ENCODE peak calls at places on chromosomes 1 and 21, in six cellular contexts. T is heart right ventricle, Z is GM12878, O is pancreas, M is psoas muscle, R is spleen. P is an unnamed sample. For H3K4me1, the result is how much of the 10 kb centered on the place peaks cover.

GRCh38 chr1:2391034-2391384 is 345 bp downstream of the MORN1 start:
- DNase-seq in M (peak), T (no peak), O (peak), R (no peak), Z (no peak), P (no peak)

GRCh38 chr1:58809327-58810040 is 25.6 kb upstream of the JUN start:
- DNase-seq in M (no peak), R (no peak), O (no peak), T (no peak), Z (no peak), P (no peak)

GRCh38 chr1:5297199-5297877 is 642.9 kb downstream of the AJAP1 start:
- DNase-seq in M (peak), Z (no peak), R (no peak), O (no peak), T (peak), P (no peak)

GRCh38 chr1:5832916-5833895 is 159.0 kb downstream of the NPHP4 start:
- DNase-seq in M (no peak), T (no peak), R (no peak), O (no peak), Z (no peak), P (no peak)

GRCh38 chr1:103266036-103266435 is 157.7 kb upstream of the COL11A1 start:
- DNase-seq in Z (no peak), T (no peak), O (no peak), R (no peak), M (no peak), P (no peak)

GRCh38 chr1:150554086-150554452 is 4.9 kb downstream of the ADAMTSL4 start:
- DNase-seq in T (no peak), R (no peak), M (no peak), O (no peak), Z (no peak), P (peak)

GRCh38 chr1:30750751-30751291 is 6.8 kb downstream of the LAPTM5 start:
- DNase-seq in M (no peak), T (no peak), O (no peak), Z (no peak), R (peak), P (no peak)

GRCh38 chr1:161427733-161428516 is 60.2 kb upstream of the CFAP126 start:
- DNase-seq in M (no peak), Z (peak), R (no peak), O (no peak), T (no peak), P (no peak)

GRCh38 chr1:206547104-206547503 is 39.8 kb downstream of the RASSF5 start:
- DNase-seq in O (peak), Z (no peak), R (peak), M (no peak), T (no peak), P (no peak)

GRCh38 chr1:209697082-209697481 is 7.6 kb upstream of the HSD11B1 start:
- DNase-seq in R (no peak), O (no peak), M (no peak), T (no peak), Z (no peak), P (no peak)

GRCh38 chr1:230176871-230177411 is 109.9 kb downstream of the GALNT2 start:
- DNase-seq in T (peak), R (no peak), O (peak), Z (no peak), M (peak), P (peak)

GRCh38 chr21:44656868-44657267 is 864 bp upstream of the KRTAP12-3 start:
- DNase-seq in Z (no peak), M (no peak), R (no peak), O (no peak), T (no peak), P (no peak)

GRCh38 chr1:3066250-3066711 is 2.7 kb upstream of the PRDM16 start:
- DNase-seq in T (peak), O (peak), Z (no peak), R (peak), M (peak), P (peak)

GRCh38 chr21:30083120-30083945 is 83.3 kb downstream of the CLDN17 start:
- DNase-seq in R (no peak), M (no peak), T (no peak), Z (no peak), O (no peak), P (no peak)

GRCh38 chr1:246176126-246177024 is 330.7 kb downstream of the SMYD3 start:
- DNase-seq in Z (no peak), M (no peak), R (no peak), T (no peak), O (no peak), P (no peak)

GRCh38 chr1:72281144-72281543 is 1.2 kb downstream of the NEGR1 start:
- DNase-seq in Z (no peak), T (no peak), M (no peak), R (no peak), O (no peak), P (no peak)

GRCh38 chr1:188062456-188062855 is 1233.7 kb downstream of the PLA2G4A start:
- DNase-seq in R (no peak), O (no peak), M (no peak), T (no peak), Z (no peak), P (no peak)

GRCh38 chr1:75542818-75543570 is 67.9 kb downstream of the SLC44A5 start:
- DNase-seq in M (no peak), Z (no peak), T (no peak), R (no peak), O (no peak), P (no peak)

GRCh38 chr1:53508991-53509663 is 49.9 kb downstream of the DMRTB1 start:
- DNase-seq in O (no peak), R (no peak), Z (no peak), M (no peak), T (no peak), P (no peak)

GRCh38 chr21:34545079-34545884 is 33.3 kb upstream of the KCNE1 start:
- DNase-seq in M (no peak), R (no peak), T (no peak), O (no peak), Z (peak), P (no peak)

GRCh38 chr21:45923146-45923545 is 58.4 kb upstream of the COL6A1 start:
- DNase-seq in R (peak), M (peak), T (peak), O (peak), Z (no peak), P (peak)

DNA sequence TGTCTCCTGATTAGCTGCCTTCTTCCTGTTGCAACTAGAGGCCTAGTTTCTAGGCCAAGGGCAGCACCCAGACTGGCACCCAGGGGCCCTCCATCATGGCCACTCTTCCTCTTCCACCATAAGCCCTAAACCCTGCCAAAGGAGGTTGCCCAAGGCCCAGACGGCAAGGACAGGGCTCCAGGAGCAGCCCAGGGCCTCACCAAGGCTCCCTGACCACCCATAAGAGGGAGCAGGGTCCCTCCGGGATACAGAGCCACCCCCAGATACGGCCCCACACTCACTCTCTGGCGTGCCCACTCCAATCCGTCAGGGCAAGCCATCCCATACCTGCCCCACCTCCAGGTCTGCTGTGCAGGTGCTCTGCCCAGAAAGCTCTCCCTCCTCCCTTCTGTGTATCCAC is 79.9 kb downstream of the ITPKB start:
- DNase-seq in O (no peak), R (peak), M (peak), T (no peak), Z (no peak), P (peak)
- H3K4me1 ChIP-seq in O (under half), R (under half), M (half or more), T (half or more), Z (half or more), P (under half)

DNA sequence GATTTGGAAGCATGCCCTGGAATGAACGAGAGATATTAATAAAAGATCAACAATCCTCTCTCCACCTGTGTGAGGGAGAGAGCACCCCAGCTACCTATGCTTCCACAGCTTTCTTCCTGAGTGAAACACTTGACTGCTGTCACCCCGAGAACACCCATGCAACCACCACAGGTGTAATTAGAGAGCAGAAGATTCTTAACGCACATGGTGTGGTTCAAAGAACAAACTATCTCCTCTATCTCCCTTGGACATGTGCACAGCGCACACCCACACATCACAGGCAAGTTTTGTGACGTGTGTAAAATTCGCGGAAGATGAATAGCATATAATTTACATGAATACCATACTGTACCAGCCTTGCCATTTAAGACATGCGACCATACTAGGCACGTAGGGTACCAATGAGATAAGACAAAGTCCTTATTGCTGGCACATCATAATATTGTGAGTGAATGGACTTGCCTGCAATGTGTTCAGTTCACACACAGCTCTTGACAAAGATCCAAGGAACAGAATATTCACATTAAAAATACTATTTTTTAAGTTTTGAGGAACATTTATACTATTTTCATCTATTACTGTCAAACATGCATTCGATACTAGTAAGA is 11.6 kb downstream of the ERRFI1 start:
- DNase-seq in R (no peak), O (no peak), M (no peak), T (no peak), Z (no peak), P (no peak)
- H3K4me1 ChIP-seq in R (under half), O (under half), M (half or more), T (under half), Z (under half), P (under half)

DNA sequence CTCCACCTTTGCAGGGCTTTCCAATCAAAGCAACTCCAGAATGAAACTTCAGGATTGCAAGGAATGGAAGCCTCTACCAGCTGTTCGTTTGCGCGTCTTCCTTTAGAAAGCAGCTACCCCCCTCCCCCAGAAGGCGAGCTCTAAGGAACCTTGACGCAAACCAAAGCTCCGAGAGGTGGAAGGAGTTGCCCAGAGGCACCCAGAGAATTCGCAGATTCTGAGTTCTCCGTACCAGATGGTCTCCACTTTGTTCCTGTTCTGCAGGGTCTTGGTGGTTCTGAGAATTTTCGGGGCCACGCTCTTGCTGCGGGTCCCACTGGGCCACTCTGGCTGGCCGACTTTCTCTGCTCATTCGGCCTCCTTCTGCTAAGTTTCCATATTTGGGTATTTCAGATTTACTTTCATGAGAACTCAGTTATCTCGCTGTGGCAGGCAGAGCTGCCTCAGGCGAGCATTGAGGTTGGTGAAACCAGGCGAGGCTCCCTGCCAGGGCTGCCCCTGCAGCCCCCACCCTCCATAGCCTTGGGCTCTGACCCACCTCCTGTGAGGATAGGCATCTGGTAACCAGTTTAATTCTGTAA is 798 bp downstream of the TRAF5 start:
- DNase-seq in Z (no peak), M (no peak), R (peak), T (no peak), O (peak), P (no peak)
- H3K4me1 ChIP-seq in Z (under half), M (under half), R (half or more), T (under half), O (under half), P (under half)

DNA sequence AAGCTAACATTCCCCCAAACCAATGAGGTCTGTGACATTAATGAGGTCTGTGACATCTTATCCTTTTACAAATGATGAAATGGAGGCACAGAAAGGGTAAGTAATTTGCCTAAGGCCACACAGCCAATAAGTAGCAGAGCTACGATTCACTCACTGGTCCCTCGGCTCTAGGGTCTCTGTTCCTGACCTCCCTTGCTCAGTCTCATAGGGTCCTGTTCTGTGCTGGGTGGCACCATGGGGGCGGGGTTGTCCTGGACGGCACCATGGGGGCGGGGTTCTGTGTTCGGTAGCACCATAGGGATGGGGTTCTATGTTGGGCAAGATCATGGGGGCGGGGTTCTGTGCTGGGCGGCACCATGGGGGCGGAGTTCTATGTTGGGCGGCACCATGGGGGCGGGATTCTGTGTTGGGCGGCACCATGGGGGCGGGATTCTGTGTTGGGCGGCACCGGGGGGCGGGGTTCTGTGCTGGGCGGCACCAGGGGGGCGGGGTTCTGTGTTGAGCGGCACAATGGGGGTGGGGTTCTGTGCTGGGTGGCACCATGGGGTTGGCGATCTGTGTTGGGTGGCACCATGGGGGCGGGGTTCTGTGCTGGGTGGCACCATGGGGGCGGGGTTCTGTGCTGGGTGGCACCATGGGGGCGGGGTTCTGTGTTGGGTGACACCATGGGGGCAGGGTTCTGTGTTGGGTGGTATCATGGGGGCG is 55.6 kb downstream of the CLSTN1 start:
- DNase-seq in T (no peak), O (no peak), M (no peak), R (peak), Z (no peak), P (peak)
- H3K4me1 ChIP-seq in T (under half), O (under half), M (under half), R (under half), Z (under half), P (under half)

GRCh38 chr1:159913451-159914192 is 11.7 kb downstream of the TAGLN2 start:
- DNase-seq in T (no peak), O (peak), R (peak), Z (no peak), M (peak), P (peak)

GRCh38 chr1:159906960-159907359 is 7.0 kb upstream of the CFAP45 start:
- DNase-seq in O (no peak), R (no peak), Z (no peak), T (no peak), M (no peak), P (no peak)

GRCh38 chr1:159911668-159912067 is 11.7 kb upstream of the CFAP45 start:
- DNase-seq in Z (no peak), R (peak), M (no peak), T (no peak), O (no peak), P (peak)

GRCh38 chr1:159909381-159909780 is 9.4 kb upstream of the CFAP45 start:
- DNase-seq in Z (no peak), M (no peak), T (no peak), R (no peak), O (no peak), P (no peak)

GRCh38 chr1:159908255-159908905 is 8.4 kb upstream of the CFAP45 start:
- DNase-seq in M (no peak), T (no peak), Z (no peak), R (no peak), O (no peak), P (peak)
- H3K4me1 ChIP-seq in M (under half), T (under half), Z (under half), R (under half), O (under half), P (under half)

P was measured in aorta.